ENCODE peak calls at places on chromosomes 3 and 15, in nine cellular contexts. P is adrenal gland, U is tibial artery, R is esophagus squamous epithelium, O is IMR-90, W is breast epithelium, K is keratinocyte, T is thoracic aorta, Y is hepatocyte. A is an unnamed sample. For H3K4me1 and H3K36me3, the result is how much of the 10 kb centered on the place peaks cover.

GRCh38 chr15:40067921-40068624 is 29.1 kb upstream of the SRP14 start:
- DNase-seq in O (no peak), P (peak), Y (no peak), K (no peak), U (no peak), W (no peak), T (no peak), R (no peak), A (no peak)

GRCh38 chr3:108312656-108313055 is 16.3 kb downstream of the HHLA2 start:
- DNase-seq in W (no peak), O (peak), R (no peak), U (no peak), K (no peak), T (no peak), P (no peak), Y (no peak), A (no peak)

GRCh38 chr3:184761120-184761841 is 49.4 kb upstream of the MAGEF1 start:
- DNase-seq in Y (no peak), W (no peak), T (no peak), K (no peak), P (no peak), O (peak), U (no peak), R (no peak), A (no peak)

GRCh38 chr3:17639765-17640164 is 102.7 kb downstream of the TBC1D5 start:
- DNase-seq in K (peak), O (peak), Y (peak), P (no peak), T (peak), W (no peak), R (no peak), U (peak), A (no peak)

GRCh38 chr3:13644341-13645082 is 95.6 kb downstream of the FBLN2 start:
- DNase-seq in O (peak), P (no peak), R (no peak), W (no peak), U (no peak), K (no peak), T (no peak), Y (no peak), A (no peak)

GRCh38 chr3:22176911-22177310 is 425.9 kb upstream of the ZNF385D start:
- DNase-seq in P (no peak), U (no peak), T (no peak), Y (no peak), W (no peak), R (no peak), O (no peak), K (no peak), A (no peak)

GRCh38 chr15:38490231-38490630 is 36.3 kb downstream of the FAM98B start:
- DNase-seq in Y (no peak), T (no peak), R (no peak), O (peak), P (no peak), U (no peak), K (no peak), W (no peak), A (no peak)

GRCh38 chr3:179760944-179761343 is 108.1 kb downstream of the USP13 start:
- DNase-seq in P (peak), R (no peak), T (no peak), U (no peak), Y (peak), W (no peak), O (peak), K (no peak), A (no peak)

GRCh38 chr3:111739241-111739952 is 119.7 kb upstream of the PHLDB2 start:
- DNase-seq in R (no peak), U (no peak), T (no peak), W (peak), Y (no peak), K (peak), P (peak), O (peak), A (no peak)

GRCh38 chr3:120678331-120678845 is 3.7 kb downstream of the HGD start:
- DNase-seq in U (peak), R (no peak), K (no peak), P (peak), Y (peak), T (no peak), W (peak), O (peak), A (no peak)

GRCh38 chr15:66184936-66185790 is 68.4 kb downstream of the MEGF11 start:
- DNase-seq in U (no peak), O (no peak), R (no peak), P (no peak), W (no peak), Y (no peak), T (no peak), K (no peak), A (no peak)

GRCh38 chr3:50275996-50276761 is 2.7 kb upstream of the LSMEM2 start:
- DNase-seq in R (no peak), P (no peak), W (no peak), K (no peak), T (no peak), U (no peak), Y (no peak), O (no peak), A (no peak)

GRCh38 chr3:123026551-123027291 is 842 bp downstream of the SEMA5B start:
- DNase-seq in P (peak), W (no peak), U (no peak), K (no peak), O (no peak), Y (peak), T (no peak), R (no peak), A (no peak)

GRCh38 chr3:116331370-116331769 is 113.9 kb downstream of the LSAMP start:
- DNase-seq in Y (no peak), T (no peak), K (no peak), O (no peak), R (no peak), P (no peak), U (no peak), W (no peak), A (no peak)

GRCh38 chr3:29384640-29385039 is 103.8 kb downstream of the RBMS3 start:
- DNase-seq in T (no peak), K (no peak), W (peak), O (peak), R (no peak), Y (peak), U (no peak), P (no peak), A (no peak)

GRCh38 chr3:46089237-46090011 is 62.1 kb upstream of the XCR1 start:
- DNase-seq in K (peak), P (peak), W (no peak), O (peak), Y (peak), T (peak), U (peak), R (no peak), A (no peak)

GRCh38 chr3:4888913-4889846 is 90.1 kb upstream of the BHLHE40 start:
- DNase-seq in T (no peak), K (no peak), O (no peak), R (no peak), U (no peak), P (no peak), W (no peak), Y (no peak), A (no peak)

GRCh38 chr3:182671942-182672341 is 121.4 kb upstream of the ATP11B start:
- DNase-seq in P (no peak), U (no peak), Y (no peak), O (peak), K (no peak), T (no peak), R (no peak), W (no peak), A (no peak)

GRCh38 chr3:149340310-149340933 is 7.0 kb upstream of the TM4SF18 start:
- DNase-seq in T (no peak), R (no peak), O (peak), K (no peak), P (no peak), U (no peak), Y (no peak), W (no peak), A (no peak)

GRCh38 chr3:111735271-111735758 is 123.8 kb upstream of the PHLDB2 start:
- DNase-seq in U (no peak), K (peak), T (no peak), R (no peak), O (peak), Y (peak), W (no peak), P (peak), A (no peak)

GRCh38 chr15:34628577-34629152 is 45.2 kb upstream of the GOLGA8B start:
- DNase-seq in P (no peak), O (peak), Y (no peak), T (no peak), U (no peak), R (no peak), W (no peak), K (peak), A (no peak)

GRCh38 chr3:9870978-9871377 is 9.1 kb downstream of the CIDEC start:
- DNase-seq in T (no peak), O (peak), P (no peak), W (no peak), K (no peak), U (no peak), Y (no peak), R (no peak), A (no peak)

GRCh38 chr3:42518800-42519567 is 16.5 kb downstream of the VIPR1 start:
- DNase-seq in O (no peak), T (no peak), Y (no peak), K (no peak), U (no peak), P (no peak), W (no peak), R (no peak), A (peak)

GRCh38 chr3:46946416-46946815 is 30.1 kb downstream of the CCDC12 start:
- DNase-seq in U (no peak), R (no peak), O (no peak), W (no peak), K (peak), Y (peak), T (no peak), P (no peak), A (no peak)

GRCh38 chr3:58358092-58358491 is 25.4 kb downstream of the PXK start:
- DNase-seq in P (no peak), K (no peak), Y (no peak), U (no peak), O (no peak), R (no peak), T (no peak), W (no peak), A (no peak)
- H3K4me1 ChIP-seq in P (under half), K (under half), Y (under half), U (under half), O (under half), R (under half), T (under half), W (under half), A (under half)

DNA sequence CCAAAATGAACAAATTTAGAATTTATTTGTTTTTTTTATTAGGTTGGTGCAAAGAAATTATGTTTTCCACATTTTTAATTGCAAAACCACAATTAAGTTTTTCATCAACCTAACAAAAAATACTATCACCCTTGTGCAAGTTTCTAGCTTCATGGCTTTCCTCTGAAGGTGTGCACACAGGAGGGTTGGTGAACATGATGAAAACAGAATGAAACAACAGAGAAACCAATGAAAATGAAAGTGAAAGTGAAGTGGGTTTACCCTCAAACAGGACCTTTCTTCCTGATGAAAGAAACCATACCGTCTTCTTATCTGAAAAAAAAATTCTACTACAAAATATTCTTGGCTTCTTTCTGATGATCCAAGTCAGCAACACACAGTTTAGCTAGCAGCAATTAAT is 71.9 kb upstream of the FEZF2 start:
- DNase-seq in T (no peak), R (no peak), W (no peak), K (no peak), U (no peak), P (no peak), O (peak), Y (peak), A (no peak)
- H3K4me3 ChIP-seq in T (no peak), R (no peak), W (no peak), K (no peak), U (no peak), P (no peak), O (peak), Y (no peak), A (peak)

GRCh38 chr15:72203507-72203837 is 5.9 kb upstream of the GRAMD2A start:
- DNase-seq in P (peak), U (peak), T (peak), O (peak), K (peak), R (no peak), W (peak), Y (no peak), A (no peak)

GRCh38 chr15:72205896-72206676 is 8.5 kb upstream of the GRAMD2A start:
- DNase-seq in O (no peak), U (no peak), P (no peak), Y (no peak), T (no peak), K (no peak), W (no peak), R (no peak), A (no peak)

GRCh38 chr15:72205273-72205672 is 7.7 kb upstream of the GRAMD2A start:
- DNase-seq in K (no peak), P (no peak), U (no peak), Y (no peak), O (no peak), R (no peak), W (no peak), T (no peak), A (no peak)

GRCh38 chr15:72206677-72207000 is 9.1 kb upstream of the GRAMD2A start:
- DNase-seq in Y (no peak), U (no peak), P (no peak), K (no peak), T (no peak), R (no peak), W (no peak), O (no peak), A (no peak)

GRCh38 chr15:72207576-72208085 is 10.0 kb upstream of the GRAMD2A start:
- DNase-seq in Y (no peak), R (no peak), O (no peak), P (no peak), W (no peak), U (no peak), T (no peak), K (no peak), A (no peak)
- H3K36me3 ChIP-seq in Y (under half), R (half or more), O (half or more), P (under half), W (under half), U (half or more), T (half or more), K (half or more), A (half or more)

DNA sequence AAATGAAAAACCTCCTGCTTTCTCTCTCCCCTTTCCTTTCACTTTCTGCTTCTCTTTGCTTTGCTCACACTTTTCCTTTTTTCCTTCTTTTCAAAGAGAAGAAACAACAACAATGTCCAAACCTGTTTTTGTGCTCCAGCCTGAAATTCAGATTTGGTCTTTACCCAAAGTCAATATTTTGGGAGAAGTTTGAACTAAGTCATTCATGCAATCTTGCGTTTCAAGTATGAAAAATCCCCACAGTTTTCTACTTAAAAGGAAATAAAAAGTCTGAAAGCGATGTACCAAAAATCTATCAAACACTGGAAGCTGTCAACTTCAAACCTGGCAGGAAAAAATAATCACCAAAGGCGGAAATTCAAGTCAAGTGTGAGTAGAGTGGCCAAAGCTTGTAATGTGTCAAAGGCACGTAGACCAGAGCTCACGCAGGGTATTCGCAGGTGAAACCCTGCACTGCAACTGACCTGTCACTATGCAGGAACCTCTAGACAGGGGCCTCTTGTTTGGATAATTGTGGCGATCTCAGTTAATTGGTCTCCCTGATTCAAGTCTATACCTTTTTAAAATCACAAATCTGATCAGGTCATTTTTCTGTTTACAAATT is 118.8 kb upstream of the GALNT15 start:
- DNase-seq in Y (no peak), T (no peak), R (no peak), O (no peak), K (no peak), U (no peak), W (no peak), P (no peak), A (no peak)
- H3K4me1 ChIP-seq in Y (under half), T (under half), R (under half), O (under half), K (under half), U (under half), W (under half), P (under half), A (under half)